ENCODE peak calls at places on chromosome 18, in eight cellular contexts. One of them, this sample, is unnamed.

GRCh38 chr18:3478262-3478978 is 28.4 kb downstream of the TGIF1 start:
- DNase-seq in psoas muscle: no peak
- DNase-seq in WTC11: no peak
- DNase-seq in activated CD8-positive, alpha-beta T cell treated with anti-CD3 and anti-CD28 coated beads for 36 hours: no peak
- DNase-seq in mucosa of descending colon: no peak
- DNase-seq in left ventricle myocardium inferior: no peak
- DNase-seq in cardiac fibroblast: peak; percentile 86
- DNase-seq in H1: no peak
- DNase-seq in this sample: no peak

GRCh38 chr18:59994357-59994756 is 94.6 kb downstream of the PMAIP1 start:
- DNase-seq in psoas muscle: no peak
- DNase-seq in WTC11: no peak
- DNase-seq in activated CD8-positive, alpha-beta T cell treated with anti-CD3 and anti-CD28 coated beads for 36 hours: no peak
- DNase-seq in mucosa of descending colon: no peak
- DNase-seq in left ventricle myocardium inferior: no peak
- DNase-seq in cardiac fibroblast: peak; percentile 17
- DNase-seq in H1: no peak
- DNase-seq in this sample: no peak

GRCh38 chr18:46470714-46471113 is 186.3 kb downstream of the LOXHD1 start:
- DNase-seq in psoas muscle: no peak
- DNase-seq in WTC11: no peak
- DNase-seq in activated CD8-positive, alpha-beta T cell treated with anti-CD3 and anti-CD28 coated beads for 36 hours: no peak
- DNase-seq in mucosa of descending colon: no peak
- DNase-seq in left ventricle myocardium inferior: no peak
- DNase-seq in cardiac fibroblast: no peak
- DNase-seq in H1: no peak
- DNase-seq in this sample: no peak

GRCh38 chr18:74063552-74063951 is 84.1 kb downstream of the FBXO15 start:
- DNase-seq in psoas muscle: no peak
- DNase-seq in WTC11: no peak
- DNase-seq in activated CD8-positive, alpha-beta T cell treated with anti-CD3 and anti-CD28 coated beads for 36 hours: no peak
- DNase-seq in mucosa of descending colon: no peak
- DNase-seq in left ventricle myocardium inferior: no peak
- DNase-seq in cardiac fibroblast: no peak
- DNase-seq in H1: no peak
- DNase-seq in this sample: no peak

GRCh38 chr18:69817335-69817935 is 130.2 kb downstream of the CD226 start:
- DNase-seq in psoas muscle: no peak
- DNase-seq in WTC11: no peak
- DNase-seq in activated CD8-positive, alpha-beta T cell treated with anti-CD3 and anti-CD28 coated beads for 36 hours: no peak
- DNase-seq in mucosa of descending colon: no peak
- DNase-seq in left ventricle myocardium inferior: no peak
- DNase-seq in cardiac fibroblast: peak; percentile 81
- DNase-seq in H1: no peak
- DNase-seq in this sample: peak; percentile 95

GRCh38 chr18:76260941-76261472 is 234.0 kb downstream of the ZNF516 start:
- DNase-seq in psoas muscle: no peak
- DNase-seq in WTC11: peak; percentile 30
- DNase-seq in activated CD8-positive, alpha-beta T cell treated with anti-CD3 and anti-CD28 coated beads for 36 hours: no peak
- DNase-seq in mucosa of descending colon: no peak
- DNase-seq in left ventricle myocardium inferior: no peak
- DNase-seq in cardiac fibroblast: no peak
- DNase-seq in H1: no peak
- DNase-seq in this sample: no peak

GRCh38 chr18:42798606-42799005 is 316.9 kb downstream of the RIT2 start:
- DNase-seq in psoas muscle: no peak
- DNase-seq in WTC11: no peak
- DNase-seq in activated CD8-positive, alpha-beta T cell treated with anti-CD3 and anti-CD28 coated beads for 36 hours: no peak
- DNase-seq in mucosa of descending colon: no peak
- DNase-seq in left ventricle myocardium inferior: no peak
- DNase-seq in cardiac fibroblast: no peak
- DNase-seq in H1: no peak
- DNase-seq in this sample: no peak

GRCh38 chr18:24875286-24875685 is 414.8 kb downstream of the HRH4 start:
- DNase-seq in psoas muscle: no peak
- DNase-seq in WTC11: no peak
- DNase-seq in activated CD8-positive, alpha-beta T cell treated with anti-CD3 and anti-CD28 coated beads for 36 hours: no peak
- DNase-seq in mucosa of descending colon: no peak
- DNase-seq in left ventricle myocardium inferior: no peak
- DNase-seq in cardiac fibroblast: no peak
- DNase-seq in H1: no peak
- DNase-seq in this sample: no peak

GRCh38 chr18:54254265-54254758 is 15.0 kb upstream of the POLI start:
- DNase-seq in psoas muscle: no peak
- DNase-seq in WTC11: no peak
- DNase-seq in activated CD8-positive, alpha-beta T cell treated with anti-CD3 and anti-CD28 coated beads for 36 hours: no peak
- DNase-seq in mucosa of descending colon: no peak
- DNase-seq in left ventricle myocardium inferior: no peak
- DNase-seq in cardiac fibroblast: peak; percentile 56
- DNase-seq in H1: no peak
- DNase-seq in this sample: no peak

GRCh38 chr18:58726671-58727070 is 55.4 kb downstream of the MALT1 start:
- DNase-seq in psoas muscle: no peak
- DNase-seq in WTC11: no peak
- DNase-seq in activated CD8-positive, alpha-beta T cell treated with anti-CD3 and anti-CD28 coated beads for 36 hours: no peak
- DNase-seq in mucosa of descending colon: no peak
- DNase-seq in left ventricle myocardium inferior: no peak
- DNase-seq in cardiac fibroblast: no peak
- DNase-seq in H1: no peak
- DNase-seq in this sample: no peak

GRCh38 chr18:24727685-24728084 is 267.2 kb downstream of the HRH4 start:
- DNase-seq in psoas muscle: no peak
- DNase-seq in WTC11: peak; percentile 13
- DNase-seq in activated CD8-positive, alpha-beta T cell treated with anti-CD3 and anti-CD28 coated beads for 36 hours: no peak
- DNase-seq in mucosa of descending colon: no peak
- DNase-seq in left ventricle myocardium inferior: no peak
- DNase-seq in cardiac fibroblast: no peak
- DNase-seq in H1: no peak
- DNase-seq in this sample: no peak

GRCh38 chr18:55179460-55180195 is 220.4 kb upstream of the CCDC68 start:
- DNase-seq in psoas muscle: no peak
- DNase-seq in WTC11: no peak
- DNase-seq in activated CD8-positive, alpha-beta T cell treated with anti-CD3 and anti-CD28 coated beads for 36 hours: no peak
- DNase-seq in mucosa of descending colon: no peak
- DNase-seq in left ventricle myocardium inferior: no peak
- DNase-seq in cardiac fibroblast: peak; percentile 51
- DNase-seq in H1: no peak
- DNase-seq in this sample: peak; percentile 4

GRCh38 chr18:9065864-9066263 is 36.6 kb upstream of the NDUFV2 start:
- DNase-seq in psoas muscle: no peak
- DNase-seq in WTC11: no peak
- DNase-seq in activated CD8-positive, alpha-beta T cell treated with anti-CD3 and anti-CD28 coated beads for 36 hours: no peak
- DNase-seq in mucosa of descending colon: no peak
- DNase-seq in left ventricle myocardium inferior: no peak
- DNase-seq in cardiac fibroblast: no peak
- DNase-seq in H1: no peak
- DNase-seq in this sample: no peak

GRCh38 chr18:2878656-2879330 is 32.0 kb downstream of the EMILIN2 start:
- DNase-seq in psoas muscle: no peak
- DNase-seq in WTC11: no peak
- DNase-seq in activated CD8-positive, alpha-beta T cell treated with anti-CD3 and anti-CD28 coated beads for 36 hours: no peak
- DNase-seq in mucosa of descending colon: no peak
- DNase-seq in left ventricle myocardium inferior: no peak
- DNase-seq in cardiac fibroblast: no peak
- DNase-seq in H1: no peak
- DNase-seq in this sample: no peak

GRCh38 chr18:63979409-63979908 is 9.6 kb downstream of the SERPINB8 start:
- DNase-seq in psoas muscle: no peak
- DNase-seq in WTC11: peak; percentile 55
- DNase-seq in activated CD8-positive, alpha-beta T cell treated with anti-CD3 and anti-CD28 coated beads for 36 hours: peak; percentile 59
- DNase-seq in mucosa of descending colon: no peak
- DNase-seq in left ventricle myocardium inferior: no peak
- DNase-seq in cardiac fibroblast: peak; percentile 84
- DNase-seq in H1: no peak
- DNase-seq in this sample: peak; percentile 21

GRCh38 chr18:363327-364115 is 95.7 kb upstream of the THOC1 start:
- DNase-seq in psoas muscle: no peak
- DNase-seq in WTC11: no peak
- DNase-seq in activated CD8-positive, alpha-beta T cell treated with anti-CD3 and anti-CD28 coated beads for 36 hours: no peak
- DNase-seq in mucosa of descending colon: no peak
- DNase-seq in left ventricle myocardium inferior: no peak
- DNase-seq in cardiac fibroblast: peak; percentile 69
- DNase-seq in H1: no peak
- DNase-seq in this sample: no peak

GRCh38 chr18:58541789-58542425 is 87.0 kb downstream of the ALPK2 start:
- DNase-seq in psoas muscle: no peak
- DNase-seq in WTC11: no peak
- DNase-seq in activated CD8-positive, alpha-beta T cell treated with anti-CD3 and anti-CD28 coated beads for 36 hours: peak; percentile 80
- DNase-seq in mucosa of descending colon: no peak
- DNase-seq in left ventricle myocardium inferior: no peak
- DNase-seq in cardiac fibroblast: peak; percentile 92
- DNase-seq in H1: peak; percentile 23
- DNase-seq in this sample: peak; percentile 95

GRCh38 chr18:13235326-13235937 is 16.9 kb downstream of the LDLRAD4 start:
- DNase-seq in psoas muscle: no peak
- DNase-seq in WTC11: no peak
- DNase-seq in activated CD8-positive, alpha-beta T cell treated with anti-CD3 and anti-CD28 coated beads for 36 hours: no peak
- DNase-seq in mucosa of descending colon: no peak
- DNase-seq in left ventricle myocardium inferior: no peak
- DNase-seq in cardiac fibroblast: no peak
- DNase-seq in H1: no peak
- DNase-seq in this sample: no peak

GRCh38 chr18:45173327-45173726 is 441.9 kb upstream of the SLC14A2 start:
- DNase-seq in psoas muscle: no peak
- DNase-seq in WTC11: no peak
- DNase-seq in activated CD8-positive, alpha-beta T cell treated with anti-CD3 and anti-CD28 coated beads for 36 hours: no peak
- DNase-seq in mucosa of descending colon: no peak
- DNase-seq in left ventricle myocardium inferior: no peak
- DNase-seq in cardiac fibroblast: no peak
- DNase-seq in H1: no peak
- DNase-seq in this sample: no peak

GRCh38 chr18:2657043-2657512 is 1.6 kb downstream of the SMCHD1 start:
- DNase-seq in psoas muscle: no peak
- DNase-seq in WTC11: no peak
- DNase-seq in activated CD8-positive, alpha-beta T cell treated with anti-CD3 and anti-CD28 coated beads for 36 hours: no peak
- DNase-seq in mucosa of descending colon: no peak
- DNase-seq in left ventricle myocardium inferior: no peak
- DNase-seq in cardiac fibroblast: no peak
- DNase-seq in H1: no peak
- DNase-seq in this sample: no peak

GRCh38 chr18:417495-417894 is 83.0 kb downstream of the COLEC12 start:
- DNase-seq in psoas muscle: no peak
- DNase-seq in WTC11: no peak
- DNase-seq in activated CD8-positive, alpha-beta T cell treated with anti-CD3 and anti-CD28 coated beads for 36 hours: no peak
- DNase-seq in mucosa of descending colon: no peak
- DNase-seq in left ventricle myocardium inferior: no peak
- DNase-seq in cardiac fibroblast: peak; percentile 70
- DNase-seq in H1: no peak
- DNase-seq in this sample: no peak

GRCh38 chr18:79344208-79344581 is 51.5 kb upstream of the NFATC1 start:
- DNase-seq in psoas muscle: no peak
- DNase-seq in WTC11: no peak
- DNase-seq in activated CD8-positive, alpha-beta T cell treated with anti-CD3 and anti-CD28 coated beads for 36 hours: no peak
- DNase-seq in mucosa of descending colon: no peak
- DNase-seq in left ventricle myocardium inferior: no peak
- DNase-seq in cardiac fibroblast: no peak
- DNase-seq in H1: no peak
- DNase-seq in this sample: no peak
- TF ChIP-seq CTCF in psoas muscle: no peak
- TF ChIP-seq CTCF in WTC11: no peak
- TF ChIP-seq CTCF in activated CD8-positive, alpha-beta T cell treated with anti-CD3 and anti-CD28 coated beads for 36 hours: no peak
- TF ChIP-seq CTCF in mucosa of descending colon: no peak
- TF ChIP-seq CTCF in left ventricle myocardium inferior: no peak
- TF ChIP-seq CTCF in cardiac fibroblast: no peak
- TF ChIP-seq CTCF in H1: no peak
- TF ChIP-seq CTCF in this sample: no peak

DNA sequence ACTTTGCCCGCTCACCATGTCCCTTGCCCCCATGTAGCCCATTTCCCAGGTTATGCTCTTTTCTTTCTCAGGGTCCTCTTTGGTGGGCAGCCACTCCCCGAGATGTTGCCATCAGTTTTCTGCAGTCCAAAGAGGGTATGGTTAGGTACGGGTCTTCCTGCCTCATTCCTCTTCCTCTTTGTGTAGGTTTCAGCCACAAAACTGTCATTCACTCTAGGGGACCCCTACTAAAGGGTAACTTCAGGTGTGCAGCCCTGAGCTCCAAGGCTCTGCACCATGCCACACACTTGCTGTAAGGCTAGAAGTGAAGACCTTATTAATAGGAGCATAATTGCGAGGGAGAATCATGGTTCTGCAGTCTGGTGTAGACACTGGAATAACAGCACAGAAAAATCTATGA is 99.8 kb upstream of the ZNF397 start:
- DNase-seq in psoas muscle: no peak
- DNase-seq in WTC11: no peak
- DNase-seq in activated CD8-positive, alpha-beta T cell treated with anti-CD3 and anti-CD28 coated beads for 36 hours: no peak
- DNase-seq in mucosa of descending colon: no peak
- DNase-seq in left ventricle myocardium inferior: no peak
- DNase-seq in cardiac fibroblast: no peak
- DNase-seq in H1: no peak
- DNase-seq in this sample: no peak
- TF ChIP-seq CTCF in psoas muscle: no peak
- TF ChIP-seq CTCF in WTC11: no peak
- TF ChIP-seq CTCF in activated CD8-positive, alpha-beta T cell treated with anti-CD3 and anti-CD28 coated beads for 36 hours: no peak
- TF ChIP-seq CTCF in mucosa of descending colon: no peak
- TF ChIP-seq CTCF in left ventricle myocardium inferior: no peak
- TF ChIP-seq CTCF in cardiac fibroblast: no peak
- TF ChIP-seq CTCF in H1: no peak
- TF ChIP-seq CTCF in this sample: no peak

GRCh38 chr18:57143265-57143664 is 3.6 kb upstream of the BOD1L2 start:
- DNase-seq in psoas muscle: no peak
- DNase-seq in WTC11: no peak
- DNase-seq in activated CD8-positive, alpha-beta T cell treated with anti-CD3 and anti-CD28 coated beads for 36 hours: no peak
- DNase-seq in mucosa of descending colon: no peak
- DNase-seq in left ventricle myocardium inferior: no peak
- DNase-seq in cardiac fibroblast: no peak
- DNase-seq in H1: no peak
- DNase-seq in this sample: no peak

GRCh38 chr18:57148263-57148662 is 1.4 kb downstream of the BOD1L2 start:
- DNase-seq in psoas muscle: no peak
- DNase-seq in WTC11: no peak
- DNase-seq in activated CD8-positive, alpha-beta T cell treated with anti-CD3 and anti-CD28 coated beads for 36 hours: no peak
- DNase-seq in mucosa of descending colon: no peak
- DNase-seq in left ventricle myocardium inferior: no peak
- DNase-seq in cardiac fibroblast: no peak
- DNase-seq in H1: no peak
- DNase-seq in this sample: no peak

GRCh38 chr18:57150828-57151227 is 3.9 kb downstream of the BOD1L2 start:
- DNase-seq in psoas muscle: no peak
- DNase-seq in WTC11: peak; percentile 57
- DNase-seq in activated CD8-positive, alpha-beta T cell treated with anti-CD3 and anti-CD28 coated beads for 36 hours: no peak
- DNase-seq in mucosa of descending colon: no peak
- DNase-seq in left ventricle myocardium inferior: no peak
- DNase-seq in cardiac fibroblast: no peak
- DNase-seq in H1: peak; percentile 7
- DNase-seq in this sample: no peak

GRCh38 chr18:57149031-57149430 is 2.1 kb downstream of the BOD1L2 start:
- DNase-seq in psoas muscle: no peak
- DNase-seq in WTC11: no peak
- DNase-seq in activated CD8-positive, alpha-beta T cell treated with anti-CD3 and anti-CD28 coated beads for 36 hours: no peak
- DNase-seq in mucosa of descending colon: no peak
- DNase-seq in left ventricle myocardium inferior: no peak
- DNase-seq in cardiac fibroblast: no peak
- DNase-seq in H1: no peak
- DNase-seq in this sample: no peak

GRCh38 chr18:57146956-57147636 is at the start of gene BOD1L2:
- DNase-seq in psoas muscle: no peak
- DNase-seq in WTC11: no peak
- DNase-seq in activated CD8-positive, alpha-beta T cell treated with anti-CD3 and anti-CD28 coated beads for 36 hours: no peak
- DNase-seq in mucosa of descending colon: no peak
- DNase-seq in left ventricle myocardium inferior: no peak
- DNase-seq in cardiac fibroblast: no peak
- DNase-seq in H1: no peak
- DNase-seq in this sample: no peak
- TF ChIP-seq CTCF in psoas muscle: no peak
- TF ChIP-seq CTCF in WTC11: no peak
- TF ChIP-seq CTCF in activated CD8-positive, alpha-beta T cell treated with anti-CD3 and anti-CD28 coated beads for 36 hours: no peak
- TF ChIP-seq CTCF in mucosa of descending colon: no peak
- TF ChIP-seq CTCF in left ventricle myocardium inferior: no peak
- TF ChIP-seq CTCF in cardiac fibroblast: no peak
- TF ChIP-seq CTCF in H1: no peak
- TF ChIP-seq CTCF in this sample: no peak

GRCh38 chr18:75240433-75240832 is 29.8 kb downstream of the TSHZ1 start:
- DNase-seq in psoas muscle: no peak
- DNase-seq in WTC11: no peak
- DNase-seq in activated CD8-positive, alpha-beta T cell treated with anti-CD3 and anti-CD28 coated beads for 36 hours: peak; percentile 33
- DNase-seq in mucosa of descending colon: no peak
- DNase-seq in left ventricle myocardium inferior: no peak
- DNase-seq in cardiac fibroblast: no peak
- DNase-seq in H1: no peak
- DNase-seq in this sample: no peak
- TF ChIP-seq CTCF in psoas muscle: no peak
- TF ChIP-seq CTCF in WTC11: no peak
- TF ChIP-seq CTCF in activated CD8-positive, alpha-beta T cell treated with anti-CD3 and anti-CD28 coated beads for 36 hours: no peak
- TF ChIP-seq CTCF in mucosa of descending colon: no peak
- TF ChIP-seq CTCF in left ventricle myocardium inferior: no peak
- TF ChIP-seq CTCF in cardiac fibroblast: no peak
- TF ChIP-seq CTCF in H1: peak; percentile 2
- TF ChIP-seq CTCF in this sample: no peak

This sample was measured in AG04450.